ENCODE peak calls at places on chromosomes 11 and 22, in ten cellular contexts. A, L, S, Q, C, I, V, H, B and W are unnamed samples.
A peak's percentile ranks its signal among the peaks of the same experiment; 100 is the strongest.

GRCh38 chr11:43497144-43497543 is 138.4 kb downstream of the TTC17 start:
- DNase-seq in A (no peak), L (no peak), S (no peak), Q (no peak), C (no peak), I (no peak), V (no peak), H (no peak), B (no peak), W (no peak)

GRCh38 chr11:116960916-116961315 is 123.5 kb upstream of the APOA1 start:
- DNase-seq in A (no peak), L (no peak), S (no peak), Q (no peak), C (no peak), I (no peak), V (no peak), H (no peak), B (no peak), W (no peak)

GRCh38 chr22:21938071-21938822 is 14.4 kb downstream of the PPM1F start:
- DNase-seq in A (peak; percentile 93), L (peak; percentile 93), S (peak; percentile 100), Q (peak; percentile 86), C (peak; percentile 97), I (peak; percentile 97), V (peak; percentile 97), H (peak; percentile 87), B (no peak), W (peak; percentile 50)

GRCh38 chr22:50206599-50206998 is 5.8 kb downstream of the SELENOO start:
- DNase-seq in A (peak; percentile 52), L (no peak), S (peak; percentile 42), Q (no peak), C (no peak), I (no peak), V (peak; percentile 86), H (no peak), B (no peak), W (no peak)

GRCh38 chr11:28243596-28243995 is 135.4 kb downstream of the METTL15 start:
- DNase-seq in A (no peak), L (no peak), S (no peak), Q (no peak), C (no peak), I (no peak), V (no peak), H (no peak), B (no peak), W (no peak)

GRCh38 chr11:77113382-77114088 is 10.9 kb downstream of the OMP start:
- DNase-seq in A (peak; percentile 76), L (peak; percentile 59), S (peak; percentile 29), Q (no peak), C (no peak), I (no peak), V (no peak), H (no peak), B (no peak), W (no peak)

GRCh38 chr22:27512283-27512761 is 289.2 kb downstream of the MN1 start:
- DNase-seq in A (no peak), L (no peak), S (no peak), Q (no peak), C (no peak), I (peak; percentile 74), V (no peak), H (peak; percentile 59), B (no peak), W (peak; percentile 13)

GRCh38 chr11:33552756-33553155 is 147.9 kb downstream of the C11orf91 start:
- DNase-seq in A (no peak), L (no peak), S (no peak), Q (no peak), C (no peak), I (no peak), V (no peak), H (no peak), B (no peak), W (no peak)

GRCh38 chr11:118054712-118055640 is 21.9 kb upstream of the TMPRSS4 start:
- DNase-seq in A (no peak), L (no peak), S (no peak), Q (no peak), C (peak; percentile 39), I (peak; percentile 37), V (peak; percentile 40), H (no peak), B (no peak), W (no peak)

GRCh38 chr11:118058311-118059230 is 18.3 kb upstream of the TMPRSS4 start:
- DNase-seq in A (no peak), L (no peak), S (no peak), Q (no peak), C (no peak), I (peak; percentile 59), V (peak; percentile 39), H (no peak), B (no peak), W (no peak)

GRCh38 chr11:118056806-118057205 is 20.1 kb upstream of the TMPRSS4 start:
- DNase-seq in A (no peak), L (no peak), S (no peak), Q (no peak), C (peak; percentile 50), I (peak; percentile 27), V (peak; percentile 37), H (no peak), B (no peak), W (no peak)

GRCh38 chr11:118057424-118058145 is 19.3 kb upstream of the TMPRSS4 start:
- DNase-seq in A (no peak), L (no peak), S (no peak), Q (no peak), C (peak; percentile 40), I (peak; percentile 52), V (peak; percentile 22), H (no peak), B (no peak), W (no peak)

DNA sequence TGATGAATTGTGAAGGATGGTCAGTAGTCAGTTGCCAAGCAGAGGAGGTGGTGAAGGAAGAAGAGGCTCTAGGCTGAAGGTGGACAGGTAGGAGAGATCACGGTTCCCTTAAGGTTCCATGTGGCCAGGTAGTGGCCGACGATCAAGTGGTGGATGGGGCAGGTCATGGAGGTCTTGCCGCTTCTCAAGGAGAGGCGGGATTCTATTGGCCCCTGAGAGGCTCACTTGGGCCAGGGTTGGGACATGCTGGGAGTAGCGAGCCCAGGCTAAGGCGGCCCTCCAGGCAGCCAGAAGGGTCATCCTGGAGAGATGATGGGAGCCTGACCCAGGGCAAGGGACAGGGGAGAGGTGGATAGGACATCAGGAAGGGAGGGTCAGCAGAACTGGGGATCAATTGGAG is 20.9 kb upstream of the TMPRSS4 start:
- DNase-seq in A (no peak), L (no peak), S (no peak), Q (no peak), C (peak; percentile 57), I (peak; percentile 39), V (peak; percentile 25), H (no peak), B (no peak), W (no peak)
- TF ChIP-seq CTCF in A (no peak), L (no peak), S (no peak), Q (no peak), C (no peak), I (no peak), V (no peak), H (no peak), B (no peak), W (no peak)

GRCh38 chr11:68314203-68314885 is 2.0 kb downstream of the LRP5 start:
- DNase-seq in A (peak; percentile 55), L (no peak), S (no peak), Q (no peak), C (no peak), I (no peak), V (no peak), H (no peak), B (no peak), W (no peak)
- TF ChIP-seq CTCF in A (no peak), L (no peak), S (no peak), Q (no peak), C (no peak), I (no peak), V (no peak), H (no peak), B (no peak), W (no peak)

GRCh38 chr11:73374130-73374529 is 2.1 kb upstream of the RELT start:
- DNase-seq in A (no peak), L (no peak), S (no peak), Q (no peak), C (no peak), I (no peak), V (no peak), H (no peak), B (no peak), W (no peak)

GRCh38 chr11:73376803-73377629 is 817 bp downstream of the RELT start:
- DNase-seq in A (peak; percentile 62), L (peak; percentile 85), S (peak; percentile 48), Q (peak; percentile 47), C (no peak), I (peak; percentile 79), V (peak; percentile 77), H (peak; percentile 23), B (no peak), W (no peak)

GRCh38 chr11:73376168-73376802 is at the start of gene RELT:
- DNase-seq in A (peak; percentile 99), L (peak; percentile 99), S (peak; percentile 97), Q (peak; percentile 95), C (peak; percentile 98), I (peak; percentile 91), V (peak; percentile 95), H (peak; percentile 58), B (no peak), W (peak; percentile 48)

GRCh38 chr11:73375830-73376167 is 400 bp upstream of the RELT start:
- DNase-seq in A (no peak), L (no peak), S (no peak), Q (no peak), C (no peak), I (no peak), V (no peak), H (no peak), B (no peak), W (no peak)

DNA sequence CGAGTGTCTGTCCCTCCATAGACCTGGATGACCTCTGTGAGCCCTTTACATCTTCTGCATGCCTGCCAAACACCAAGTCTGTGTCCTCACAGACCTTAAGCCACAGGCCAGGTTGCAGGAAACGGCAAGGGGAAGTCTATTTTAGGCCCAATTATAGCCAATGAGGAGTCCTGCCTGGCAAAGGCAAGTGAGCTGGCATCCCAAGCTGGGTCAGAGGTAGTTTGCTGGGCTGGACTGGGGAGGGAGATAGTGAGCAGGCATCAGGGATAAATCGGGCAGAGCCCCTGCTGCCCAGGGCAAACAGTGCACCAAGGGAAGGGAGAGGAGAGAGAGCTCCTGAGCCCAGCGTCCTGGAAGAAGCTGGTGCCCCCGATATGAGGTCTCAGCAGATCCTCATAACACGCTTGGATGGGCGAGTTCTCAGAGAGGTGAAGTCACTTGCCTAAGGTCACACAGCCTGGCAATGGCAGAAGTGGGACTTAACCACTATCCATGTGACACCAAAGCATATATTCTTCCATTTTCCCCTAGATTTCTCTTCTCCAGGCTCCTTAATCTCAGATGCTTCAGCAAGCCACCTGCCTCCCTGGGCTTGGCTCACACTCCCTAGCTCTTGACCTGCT is 3.7 kb upstream of the RELT start:
- DNase-seq in A (peak; percentile 38), L (no peak), S (no peak), Q (no peak), C (no peak), I (no peak), V (no peak), H (no peak), B (no peak), W (no peak)
- TF ChIP-seq CTCF in A (no peak), L (no peak), S (no peak), Q (no peak), C (peak; percentile 17), I (no peak), V (peak; percentile 15), H (no peak), B (peak; percentile 61), W (no peak)

DNA sequence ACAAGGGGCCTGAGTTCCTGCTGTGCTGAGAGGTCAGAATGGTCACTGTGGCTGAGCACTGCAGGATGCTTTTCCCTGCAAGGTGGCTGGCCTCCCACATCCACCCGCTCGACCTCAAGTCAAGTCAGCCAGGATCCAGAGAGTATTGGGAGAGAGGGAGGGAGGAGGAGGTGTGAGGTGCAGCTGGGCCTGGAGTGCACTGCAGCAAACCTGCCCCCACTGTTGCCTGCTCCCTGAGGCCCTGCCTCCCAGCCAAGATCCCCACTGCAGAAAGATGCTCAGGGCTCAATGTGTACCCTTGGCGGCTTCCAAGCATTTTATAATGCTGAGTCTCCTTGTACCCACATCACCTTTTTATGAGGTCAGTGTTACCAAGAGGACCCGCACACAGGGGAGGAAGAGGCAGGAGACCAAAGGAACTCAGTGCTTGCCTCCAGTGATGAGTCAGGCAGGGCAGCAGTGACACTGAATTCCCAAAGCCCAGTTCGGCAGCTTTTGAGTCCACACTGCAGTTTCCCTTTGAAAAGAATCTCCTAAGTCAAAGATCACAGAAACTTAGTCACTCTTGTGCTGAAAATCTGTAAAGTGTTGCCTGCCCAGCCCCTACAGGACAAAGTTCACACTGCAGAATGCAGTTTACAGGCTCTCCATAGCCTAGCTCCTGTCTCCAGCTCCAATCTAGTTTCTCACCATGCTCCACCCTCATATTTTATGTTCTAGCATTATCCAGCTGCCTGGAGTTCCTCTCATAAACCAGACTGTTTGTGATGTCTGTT is 3.1 kb downstream of the ENDOD1 start:
- DNase-seq in A (peak; percentile 86), L (peak; percentile 59), S (peak; percentile 11), Q (peak; percentile 3), C (no peak), I (no peak), V (no peak), H (no peak), B (no peak), W (no peak)
- TF ChIP-seq CTCF in A (peak; percentile 85), L (peak; percentile 54), S (peak; percentile 63), Q (peak; percentile 55), C (peak; percentile 71), I (peak; percentile 64), V (peak; percentile 50), H (peak; percentile 33), B (peak; percentile 71), W (no peak)